ENCODE peak calls at places on chromosome 21, in ten cellular contexts. H is fibroblast of lung, U is MM.1S, Y is GM23248, F is K562, M is SK-N-SH, Q is hepatocyte, R is GM12878, S is neural progenitor cell, P is H9. T is an unnamed sample.

GRCh38 chr21:46411236-46411635 is 47.5 kb upstream of the DIP2A start:
- DNase-seq in R (no peak), Y (no peak), F (no peak), P (peak; percentile 57), Q (no peak), S (peak; percentile 16), U (no peak), H (no peak), M (no peak), T (no peak)

GRCh38 chr21:43609501-43610340 is 49.6 kb downstream of the HSF2BP start:
- DNase-seq in S (no peak), R (no peak), P (no peak), H (peak; percentile 82), Y (no peak), F (peak; percentile 35), Q (peak; percentile 68), U (no peak), M (peak; percentile 76), T (no peak)

GRCh38 chr21:27581168-27581567 is 614.3 kb upstream of the ADAMTS5 start:
- DNase-seq in Y (peak; percentile 65), U (no peak), P (no peak), S (no peak), R (no peak), F (no peak), M (no peak), H (peak; percentile 79), Q (no peak), T (no peak)

GRCh38 chr21:38839683-38840286 is 34.1 kb downstream of the ETS2 start:
- DNase-seq in H (peak; percentile 94), Y (peak; percentile 92), R (no peak), M (no peak), Q (no peak), S (no peak), P (no peak), F (peak; percentile 39), U (no peak), T (no peak)

GRCh38 chr21:39153373-39153772 is 29.9 kb downstream of the PSMG1 start:
- DNase-seq in Y (peak; percentile 40), P (no peak), U (peak; percentile 25), R (no peak), S (peak; percentile 43), M (peak; percentile 44), F (peak; percentile 55), Q (no peak), H (no peak), T (peak; percentile 51)

GRCh38 chr21:39788383-39788782 is 43.4 kb downstream of the IGSF5 start:
- DNase-seq in Q (peak; percentile 92), U (peak; percentile 51), H (peak; percentile 94), F (peak; percentile 68), M (peak; percentile 75), R (no peak), Y (peak; percentile 48), P (peak; percentile 86), S (peak; percentile 91), T (peak; percentile 84)

GRCh38 chr21:27269646-27270045 is 302.8 kb upstream of the ADAMTS5 start:
- DNase-seq in Y (peak; percentile 92), M (no peak), U (no peak), R (no peak), S (no peak), Q (peak; percentile 28), P (no peak), H (peak; percentile 89), F (no peak), T (no peak)

GRCh38 chr21:18369115-18369514 is 34.5 kb downstream of the TMPRSS15 start:
- DNase-seq in F (no peak), Q (peak; percentile 34), U (peak; percentile 80), H (peak; percentile 1), P (no peak), M (peak; percentile 15), S (peak; percentile 61), R (no peak), Y (no peak), T (peak; percentile 54)

GRCh38 chr21:46092026-46092764 is 5.7 kb upstream of the COL6A2 start:
- DNase-seq in U (no peak), R (no peak), Y (peak; percentile 99), Q (peak; percentile 62), S (no peak), F (no peak), H (peak; percentile 99), M (no peak), P (no peak), T (no peak)

GRCh38 chr21:46483300-46484295 is 24.9 kb downstream of the DIP2A start:
- DNase-seq in U (no peak), Y (peak; percentile 38), P (no peak), R (no peak), H (no peak), S (no peak), Q (no peak), M (no peak), F (no peak), T (no peak)

DNA sequence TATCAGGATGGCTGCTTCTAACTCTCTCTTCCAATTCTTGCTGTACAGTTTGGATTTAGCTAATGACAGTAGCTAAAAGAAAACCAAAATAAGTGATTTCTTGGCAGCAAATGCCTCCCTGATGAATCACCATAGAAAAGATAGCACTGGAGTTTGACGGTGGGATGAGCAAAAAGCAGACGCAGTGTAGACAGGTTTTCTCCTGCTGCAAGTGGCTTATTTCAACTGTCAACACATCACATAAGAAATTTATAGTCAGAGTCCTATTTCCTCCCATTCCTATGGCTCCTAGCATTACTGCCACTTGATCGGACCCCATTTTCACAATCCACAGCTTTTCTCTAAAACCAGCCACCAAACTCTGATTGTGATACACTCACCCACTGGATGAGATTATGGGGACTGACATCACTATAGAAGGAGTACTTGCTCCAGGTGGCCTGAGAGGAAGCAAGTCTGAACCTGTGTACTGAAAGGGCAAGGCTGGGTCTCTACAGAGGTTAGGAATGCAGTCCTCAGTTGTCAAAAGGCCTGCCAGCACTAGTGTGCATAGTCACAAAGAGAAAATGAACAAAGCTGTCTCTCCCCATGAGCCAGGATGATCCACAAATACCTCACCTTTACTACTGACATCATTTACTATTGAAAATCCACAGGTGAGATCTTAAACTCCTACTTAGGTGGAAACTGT is 359.8 kb downstream of the LTN1 start:
- DNase-seq in Q (no peak), F (no peak), Y (peak; percentile 81), H (peak; percentile 75), R (no peak), M (no peak), P (no peak), U (no peak), S (peak; percentile 50), T (peak; percentile 24)
- H2AFZ ChIP-seq in Q (no peak overlapping the region), F (no peak overlapping the region), Y (peak overlapping the region; percentile 43), H (peak overlapping the region; percentile 26), R (no peak overlapping the region), M (peak overlapping the region; percentile 5), P (no peak overlapping the region), U (no peak overlapping the region), S (no peak overlapping the region), T (no peak overlapping the region)

GRCh38 chr21:35256468-35256988 is 207.4 kb upstream of the RUNX1 start:
- DNase-seq in Y (peak; percentile 96), R (no peak), S (peak; percentile 24), F (peak; percentile 77), U (no peak), P (no peak), Q (peak; percentile 94), M (peak; percentile 5), H (peak; percentile 99), T (no peak)

GRCh38 chr21:35254006-35254751 is 205.1 kb upstream of the RUNX1 start:
- DNase-seq in S (no peak), M (no peak), U (no peak), F (no peak), P (no peak), H (peak; percentile 92), Y (peak; percentile 83), R (no peak), Q (peak; percentile 32), T (no peak)

GRCh38 chr21:35252831-35253230 is 203.7 kb upstream of the RUNX1 start:
- DNase-seq in S (no peak), Q (no peak), P (no peak), H (peak; percentile 81), R (no peak), M (no peak), F (no peak), Y (peak; percentile 89), U (no peak), T (no peak)

GRCh38 chr21:35257413-35257812 is 208.3 kb upstream of the RUNX1 start:
- DNase-seq in Y (peak; percentile 89), S (no peak), U (no peak), Q (peak; percentile 62), R (no peak), M (no peak), H (peak; percentile 95), P (no peak), F (peak; percentile 29), T (no peak)

DNA sequence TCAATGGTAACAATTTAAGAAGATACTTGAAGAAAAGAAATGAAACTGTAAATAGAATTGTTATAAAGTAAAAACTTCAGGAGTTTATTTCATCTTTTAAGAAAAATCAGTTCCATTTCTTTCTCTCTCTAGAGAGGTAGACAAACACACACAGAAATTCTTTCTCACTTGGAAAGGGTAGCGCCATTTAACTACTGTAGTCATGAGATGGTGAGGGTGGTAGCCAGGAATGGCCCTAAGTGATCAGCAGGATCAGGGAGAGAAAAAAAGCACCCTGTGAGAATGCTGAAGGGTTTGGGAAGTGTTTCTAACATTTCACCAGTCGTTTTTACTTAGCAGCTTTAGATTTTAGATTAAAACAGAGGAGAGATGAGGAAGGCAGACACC is 205.6 kb upstream of the RUNX1 start:
- DNase-seq in H (no peak), R (no peak), Q (no peak), F (no peak), Y (peak; percentile 30), M (no peak), P (no peak), U (no peak), S (no peak), T (no peak)
- H2AFZ ChIP-seq in H (no peak overlapping the region), R (no peak overlapping the region), Q (no peak overlapping the region), F (peak overlapping the region; percentile 14), Y (peak overlapping the region; percentile 64), M (peak overlapping the region; percentile 7), P (no peak overlapping the region), U (no peak overlapping the region), S (peak overlapping the region; percentile 50), T (peak overlapping the region; percentile 69)

DNA sequence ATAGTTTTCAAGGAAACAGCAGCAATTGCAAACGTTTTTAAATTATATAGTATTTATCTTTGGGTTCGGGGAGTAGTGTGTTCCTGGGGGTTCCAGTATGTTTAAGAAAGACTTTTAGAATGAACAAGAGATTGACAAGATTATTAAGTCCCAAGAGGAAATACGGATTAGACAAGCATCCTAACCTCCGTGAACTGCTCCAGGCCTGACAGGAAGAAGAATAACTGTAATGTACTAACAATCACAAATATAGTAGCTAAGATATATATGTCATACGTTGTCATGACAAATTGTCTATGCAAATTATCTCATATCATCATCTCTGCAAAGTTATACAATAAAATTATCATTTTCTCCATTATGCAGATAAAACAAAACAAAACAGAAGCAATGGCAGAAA is 1397.2 kb downstream of the MRPL39 start:
- DNase-seq in Q (no peak), U (no peak), P (no peak), S (no peak), F (no peak), M (no peak), Y (no peak), H (no peak), R (no peak), T (no peak)
- H2AFZ ChIP-seq in Q (no peak overlapping the region), U (no peak overlapping the region), P (no peak overlapping the region), S (no peak overlapping the region), F (no peak overlapping the region), M (no peak overlapping the region), Y (no peak overlapping the region), H (no peak overlapping the region), R (no peak overlapping the region), T (no peak overlapping the region)

DNA sequence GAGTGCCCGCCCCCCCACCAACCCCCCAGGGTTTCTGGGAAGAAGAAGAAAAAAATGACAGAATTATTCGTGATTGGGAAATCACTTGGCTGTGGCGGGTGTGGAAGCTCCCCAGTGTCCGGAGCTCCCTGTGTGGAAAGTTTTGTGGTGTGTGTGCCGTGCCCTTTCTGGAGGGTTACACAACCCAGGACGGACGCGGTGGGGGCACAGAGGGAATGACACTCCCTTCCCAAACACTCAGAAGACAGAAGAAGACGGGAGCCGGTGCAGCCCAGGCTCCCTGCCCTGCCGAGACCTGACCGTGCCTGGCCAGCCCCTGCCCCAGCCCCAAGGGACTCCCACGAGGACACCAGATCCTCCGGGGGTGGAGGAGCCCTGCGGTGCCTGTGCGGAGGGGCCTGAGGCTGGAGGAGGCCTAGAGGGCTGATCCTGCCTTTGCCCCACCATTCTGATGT is 33.0 kb upstream of the ADARB1 start:
- DNase-seq in R (no peak), S (no peak), Y (peak; percentile 91), P (no peak), M (no peak), Q (peak; percentile 50), F (no peak), U (no peak), H (peak; percentile 40), T (no peak)
- H2AFZ ChIP-seq in R (no peak overlapping the region), S (no peak overlapping the region), Y (peak overlapping the region; percentile 65), P (no peak overlapping the region), M (no peak overlapping the region), Q (no peak overlapping the region), F (no peak overlapping the region), U (no peak overlapping the region), H (no peak overlapping the region), T (no peak overlapping the region)